ENCODE peak calls at places on chromosomes 2 and 18, in four cellular contexts. One of them, this sample, is unnamed.

GRCh38 chr2:27051902-27052645 is 606 bp downstream of the AGBL5 start:
- DNase-seq in T-cell: peak
- DNase-seq in Karpas-422: peak
- DNase-seq in AG08395: no peak
- DNase-seq in this sample: no peak

GRCh38 chr2:19762142-19762541 is 139.6 kb downstream of the TTC32 start:
- DNase-seq in T-cell: no peak
- DNase-seq in Karpas-422: no peak
- DNase-seq in AG08395: no peak
- DNase-seq in this sample: no peak

GRCh38 chr2:232229296-232229916 is 149.1 kb upstream of the ALPP start:
- DNase-seq in T-cell: no peak
- DNase-seq in Karpas-422: no peak
- DNase-seq in AG08395: peak
- DNase-seq in this sample: no peak

GRCh38 chr2:38076710-38077430 is 919 bp upstream of the CYP1B1 start:
- DNase-seq in T-cell: no peak
- DNase-seq in Karpas-422: peak
- DNase-seq in AG08395: peak
- DNase-seq in this sample: peak

GRCh38 chr18:31042391-31043181 is at the start of gene DSC3:
- DNase-seq in T-cell: no peak
- DNase-seq in Karpas-422: no peak
- DNase-seq in AG08395: no peak
- DNase-seq in this sample: no peak

GRCh38 chr2:96527990-96528679 is 8.4 kb upstream of the ARID5A start:
- DNase-seq in T-cell: peak
- DNase-seq in Karpas-422: peak
- DNase-seq in AG08395: no peak
- DNase-seq in this sample: no peak

GRCh38 chr18:79681484-79682387 is 2.1 kb downstream of the CTDP1 start:
- DNase-seq in T-cell: peak
- DNase-seq in Karpas-422: peak
- DNase-seq in AG08395: no peak
- DNase-seq in this sample: no peak

GRCh38 chr2:216603010-216603883 is 30.0 kb upstream of the IGFBP2 start:
- DNase-seq in T-cell: no peak
- DNase-seq in Karpas-422: no peak
- DNase-seq in AG08395: no peak
- DNase-seq in this sample: no peak

GRCh38 chr2:201194097-201194496 is 11.2 kb downstream of the CASP10 start:
- DNase-seq in T-cell: no peak
- DNase-seq in Karpas-422: peak
- DNase-seq in AG08395: no peak
- DNase-seq in this sample: peak

GRCh38 chr18:62938451-62938850 is 223.1 kb downstream of the PHLPP1 start:
- DNase-seq in T-cell: no peak
- DNase-seq in Karpas-422: no peak
- DNase-seq in AG08395: no peak
- DNase-seq in this sample: peak

GRCh38 chr2:67096886-67097285 is 300.2 kb upstream of the ETAA1 start:
- DNase-seq in T-cell: no peak
- DNase-seq in Karpas-422: no peak
- DNase-seq in AG08395: no peak
- DNase-seq in this sample: no peak

GRCh38 chr18:59155140-59155539 is 15.5 kb downstream of the SEC11C start:
- DNase-seq in T-cell: no peak
- DNase-seq in Karpas-422: no peak
- DNase-seq in AG08395: peak
- DNase-seq in this sample: no peak

GRCh38 chr2:218884519-218884918 is 3.9 kb downstream of the WNT10A start:
- DNase-seq in T-cell: no peak
- DNase-seq in Karpas-422: no peak
- DNase-seq in AG08395: no peak
- DNase-seq in this sample: peak

GRCh38 chr18:56460590-56460989 is 177.8 kb downstream of the TXNL1 start:
- DNase-seq in T-cell: no peak
- DNase-seq in Karpas-422: no peak
- DNase-seq in AG08395: no peak
- DNase-seq in this sample: no peak

GRCh38 chr2:159613515-159614336 is 2.6 kb downstream of the BAZ2B start:
- DNase-seq in T-cell: no peak
- DNase-seq in Karpas-422: no peak
- DNase-seq in AG08395: no peak
- DNase-seq in this sample: no peak

GRCh38 chr2:121468936-121469335 is 61.7 kb upstream of the RNU4ATAC start:
- DNase-seq in T-cell: no peak
- DNase-seq in Karpas-422: no peak
- DNase-seq in AG08395: no peak
- DNase-seq in this sample: no peak

GRCh38 chr2:33411765-33412164 is 64.7 kb upstream of the RASGRP3 start:
- DNase-seq in T-cell: no peak
- DNase-seq in Karpas-422: no peak
- DNase-seq in AG08395: peak
- DNase-seq in this sample: no peak

GRCh38 chr2:233084488-233084887 is 24.3 kb downstream of the INPP5D start:
- DNase-seq in T-cell: peak
- DNase-seq in Karpas-422: no peak
- DNase-seq in AG08395: no peak
- DNase-seq in this sample: no peak

GRCh38 chr18:65762556-65762955 is 11.7 kb downstream of the CDH7 start:
- DNase-seq in T-cell: no peak
- DNase-seq in Karpas-422: no peak
- DNase-seq in AG08395: no peak
- DNase-seq in this sample: no peak

GRCh38 chr2:190320696-190321095 is 1.1 kb upstream of the HIBCH start:
- DNase-seq in T-cell: no peak
- DNase-seq in Karpas-422: no peak
- DNase-seq in AG08395: no peak
- DNase-seq in this sample: no peak

GRCh38 chr18:79548077-79548450 is 131.5 kb upstream of the CTDP1 start:
- DNase-seq in T-cell: no peak
- DNase-seq in Karpas-422: no peak
- DNase-seq in AG08395: no peak
- DNase-seq in this sample: no peak

GRCh38 chr2:20157606-20157970 is 67.3 kb downstream of the SDC1 start:
- DNase-seq in T-cell: no peak
- DNase-seq in Karpas-422: no peak
- DNase-seq in AG08395: peak
- DNase-seq in this sample: no peak

GRCh38 chr2:36356990-36357505 is 1.5 kb downstream of the CRIM1 start:
- DNase-seq in T-cell: no peak
- DNase-seq in Karpas-422: no peak
- DNase-seq in AG08395: no peak
- DNase-seq in this sample: peak

GRCh38 chr2:10452334-10452733 is 4.2 kb upstream of the ODC1 start:
- DNase-seq in T-cell: no peak
- DNase-seq in Karpas-422: no peak
- DNase-seq in AG08395: peak
- DNase-seq in this sample: no peak

GRCh38 chr2:70828914-70829824 is 6.4 kb downstream of the CD207 start:
- DNase-seq in T-cell: no peak
- DNase-seq in Karpas-422: no peak
- DNase-seq in AG08395: peak
- DNase-seq in this sample: no peak

GRCh38 chr2:100800910-100801309 is 19.0 kb upstream of the NPAS2 start:
- DNase-seq in T-cell: no peak
- DNase-seq in Karpas-422: no peak
- DNase-seq in AG08395: no peak
- DNase-seq in this sample: no peak

GRCh38 chr2:128714285-128714684 is 395.6 kb upstream of the HS6ST1 start:
- DNase-seq in T-cell: no peak
- DNase-seq in Karpas-422: no peak
- DNase-seq in AG08395: no peak
- DNase-seq in this sample: no peak

GRCh38 chr2:20622296-20622686 is 28.6 kb downstream of the HS1BP3 start:
- DNase-seq in T-cell: no peak
- DNase-seq in Karpas-422: no peak
- DNase-seq in AG08395: no peak
- DNase-seq in this sample: no peak

GRCh38 chr18:70659026-70659726 is 370.3 kb downstream of the SOCS6 start:
- DNase-seq in T-cell: peak
- DNase-seq in Karpas-422: no peak
- DNase-seq in AG08395: no peak
- DNase-seq in this sample: no peak

GRCh38 chr2:189866296-189866695 is 82.0 kb downstream of the PMS1 start:
- DNase-seq in T-cell: no peak
- DNase-seq in Karpas-422: no peak
- DNase-seq in AG08395: no peak
- DNase-seq in this sample: no peak

GRCh38 chr2:239329284-239329971 is 71.4 kb downstream of the HDAC4 start:
- DNase-seq in T-cell: no peak
- DNase-seq in Karpas-422: no peak
- DNase-seq in AG08395: no peak
- DNase-seq in this sample: no peak

GRCh38 chr2:222736301-222736700 is 64.8 kb downstream of the MOGAT1 start:
- DNase-seq in T-cell: no peak
- DNase-seq in Karpas-422: no peak
- DNase-seq in AG08395: peak
- DNase-seq in this sample: no peak

GRCh38 chr2:106843910-106844250 is 42.1 kb downstream of the ST6GAL2 start:
- DNase-seq in T-cell: no peak
- DNase-seq in Karpas-422: peak
- DNase-seq in AG08395: no peak
- DNase-seq in this sample: no peak

GRCh38 chr2:51013870-51014526 is 17.9 kb downstream of the NRXN1 start:
- DNase-seq in T-cell: no peak
- DNase-seq in Karpas-422: no peak
- DNase-seq in AG08395: no peak
- DNase-seq in this sample: no peak

GRCh38 chr2:239164281-239164871 is 236.4 kb downstream of the HDAC4 start:
- DNase-seq in T-cell: no peak
- DNase-seq in Karpas-422: no peak
- DNase-seq in AG08395: no peak
- DNase-seq in this sample: no peak

GRCh38 chr2:179581605-179582004 is 279.8 kb downstream of the ZNF385B start:
- DNase-seq in T-cell: no peak
- DNase-seq in Karpas-422: peak
- DNase-seq in AG08395: no peak
- DNase-seq in this sample: no peak

GRCh38 chr2:155203187-155203586 is 504.7 kb downstream of the KCNJ3 start:
- DNase-seq in T-cell: no peak
- DNase-seq in Karpas-422: no peak
- DNase-seq in AG08395: no peak
- DNase-seq in this sample: no peak

This sample was measured in GM19239.